ENCODE peak calls at places on chromosomes 13 and 19, in ten cellular contexts. U, T, D, Z, X, L, M, I, P and H are unnamed samples.

GRCh38 chr13:42048625-42049453 is at the start of gene DGKH:
- DNase-seq in U (peak), T (no peak), D (peak), Z (peak), X (peak), L (peak), M (peak), I (peak), P (peak), H (peak)

GRCh38 chr13:93462151-93462550 is 235.5 kb downstream of the GPC6 start:
- DNase-seq in U (no peak), T (no peak), D (no peak), Z (no peak), X (no peak), L (no peak), M (no peak), I (no peak), P (no peak), H (no peak)

GRCh38 chr19:7492142-7493055 is 3.6 kb upstream of the PEX11G start:
- DNase-seq in U (no peak), T (peak), D (no peak), Z (no peak), X (no peak), L (no peak), M (no peak), I (no peak), P (no peak), H (no peak)

GRCh38 chr13:27425918-27426630 is 1.7 kb downstream of the GTF3A start:
- DNase-seq in U (peak), T (peak), D (peak), Z (peak), X (peak), L (peak), M (peak), I (peak), P (peak), H (peak)

GRCh38 chr19:55117063-55117635 is 288 bp downstream of the PPP1R12C start:
- DNase-seq in U (peak), T (no peak), D (no peak), Z (no peak), X (peak), L (peak), M (no peak), I (no peak), P (no peak), H (no peak)

GRCh38 chr19:18020212-18021067 is 12.5 kb downstream of the ARRDC2 start:
- DNase-seq in U (no peak), T (no peak), D (peak), Z (no peak), X (no peak), L (no peak), M (peak), I (peak), P (peak), H (peak)

GRCh38 chr13:99220199-99220931 is 19.7 kb downstream of the UBAC2 start:
- DNase-seq in U (no peak), T (no peak), D (no peak), Z (no peak), X (no peak), L (no peak), M (no peak), I (no peak), P (no peak), H (no peak)

GRCh38 chr13:50162001-50162400 is 146.8 kb downstream of the KCNRG start:
- DNase-seq in U (no peak), T (no peak), D (no peak), Z (no peak), X (no peak), L (no peak), M (no peak), I (no peak), P (no peak), H (no peak)

GRCh38 chr13:109271991-109272454 is 514.4 kb downstream of the IRS2 start:
- DNase-seq in U (no peak), T (no peak), D (no peak), Z (no peak), X (peak), L (peak), M (no peak), I (no peak), P (no peak), H (no peak)

GRCh38 chr19:47881757-47882156 is 4.4 kb downstream of the SULT2A1 start:
- DNase-seq in U (no peak), T (no peak), D (no peak), Z (no peak), X (peak), L (no peak), M (no peak), I (peak), P (no peak), H (no peak)

GRCh38 chr19:39154084-39154625 is 28.6 kb downstream of the PAK4 start:
- DNase-seq in U (no peak), T (no peak), D (no peak), Z (no peak), X (no peak), L (no peak), M (no peak), I (no peak), P (no peak), H (no peak)

GRCh38 chr19:522726-523125 is 8.8 kb upstream of the CDC34 start:
- DNase-seq in U (no peak), T (no peak), D (no peak), Z (no peak), X (no peak), L (no peak), M (no peak), I (no peak), P (no peak), H (no peak)

GRCh38 chr13:21371011-21371410 is 88.1 kb downstream of the ZDHHC20 start:
- DNase-seq in U (no peak), T (no peak), D (no peak), Z (no peak), X (no peak), L (no peak), M (no peak), I (no peak), P (no peak), H (no peak)

GRCh38 chr19:43763473-43763939 is 8.7 kb upstream of the SMG9 start:
- DNase-seq in U (no peak), T (no peak), D (no peak), Z (peak), X (no peak), L (no peak), M (peak), I (no peak), P (no peak), H (no peak)

GRCh38 chr19:35346193-35347052 is 1.3 kb upstream of the FFAR1 start:
- DNase-seq in U (no peak), T (no peak), D (peak), Z (peak), X (peak), L (peak), M (peak), I (peak), P (no peak), H (peak)

GRCh38 chr13:112737329-112737728 is 47.5 kb downstream of the ATP11A start:
- DNase-seq in U (no peak), T (no peak), D (peak), Z (no peak), X (no peak), L (no peak), M (no peak), I (no peak), P (no peak), H (no peak)

GRCh38 chr13:66200555-66200954 is 1029.6 kb downstream of the PCDH9 start:
- DNase-seq in U (no peak), T (no peak), D (no peak), Z (no peak), X (no peak), L (peak), M (no peak), I (no peak), P (no peak), H (no peak)
- TF ChIP-seq CTCF in U (no peak), T (peak), D (no peak), Z (no peak), X (no peak), L (peak), M (no peak), I (no peak), P (no peak), H (no peak)

GRCh38 chr19:49840321-49840720 is 10.6 kb upstream of the PTOV1 start:
- DNase-seq in U (peak), T (no peak), D (no peak), Z (no peak), X (no peak), L (no peak), M (no peak), I (no peak), P (no peak), H (no peak)
- TF ChIP-seq CTCF in U (no peak), T (no peak), D (no peak), Z (no peak), X (no peak), L (no peak), M (no peak), I (no peak), P (no peak), H (no peak)

DNA sequence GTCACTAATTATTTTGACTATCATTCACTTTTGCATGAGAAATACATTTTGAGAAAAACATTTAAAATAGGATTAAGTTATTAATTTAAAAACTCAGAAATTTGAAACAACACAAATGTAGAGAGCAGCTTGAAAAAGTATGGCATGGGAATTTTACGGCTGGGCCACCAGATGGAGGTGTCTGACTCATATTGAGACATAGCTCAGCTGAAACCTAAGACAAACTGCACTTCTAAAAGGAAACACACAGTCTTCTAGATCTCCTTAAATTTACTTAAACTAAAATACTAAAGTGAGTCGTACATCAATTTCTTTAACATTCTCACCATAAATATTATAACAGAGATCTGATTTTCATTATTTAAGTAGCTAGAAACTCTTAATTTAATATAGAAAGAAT is 41.9 kb upstream of the POSTN start:
- DNase-seq in U (peak), T (peak), D (no peak), Z (peak), X (no peak), L (peak), M (no peak), I (no peak), P (no peak), H (no peak)
- TF ChIP-seq CTCF in U (peak), T (peak), D (peak), Z (no peak), X (peak), L (peak), M (peak), I (no peak), P (peak), H (peak)

GRCh38 chr13:90230311-90230710 is 1117.2 kb upstream of the MIR17HG start:
- DNase-seq in U (no peak), T (no peak), D (peak), Z (no peak), X (no peak), L (no peak), M (no peak), I (no peak), P (no peak), H (no peak)
- TF ChIP-seq CTCF in U (no peak), T (no peak), D (no peak), Z (no peak), X (no peak), L (no peak), M (no peak), I (no peak), P (no peak), H (no peak)

DNA sequence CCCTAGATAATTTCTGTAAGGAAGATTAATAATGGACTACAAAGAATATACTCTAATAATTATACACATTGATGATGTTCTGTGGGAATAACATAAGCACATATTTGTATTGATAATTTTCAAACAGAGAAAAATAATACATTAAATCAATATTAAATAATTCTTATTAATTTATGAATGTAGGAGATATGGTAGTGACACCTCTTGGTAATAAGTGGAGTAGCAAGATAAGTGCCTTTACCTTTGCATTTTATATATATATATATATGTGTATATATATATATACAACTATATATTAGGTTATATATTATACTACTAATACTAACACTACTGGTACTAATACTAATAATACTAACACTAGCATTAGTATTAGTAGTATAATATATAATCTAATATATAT is 905.8 kb downstream of the SLITRK1 start:
- DNase-seq in U (no peak), T (no peak), D (no peak), Z (no peak), X (no peak), L (no peak), M (no peak), I (no peak), P (no peak), H (no peak)
- TF ChIP-seq CTCF in U (no peak), T (no peak), D (no peak), Z (no peak), X (peak), L (peak), M (no peak), I (no peak), P (no peak), H (no peak)

GRCh38 chr13:72561791-72562190 is 165.6 kb downstream of the MZT1 start:
- DNase-seq in U (no peak), T (no peak), D (no peak), Z (no peak), X (no peak), L (no peak), M (no peak), I (no peak), P (no peak), H (no peak)

GRCh38 chr13:72567566-72567965 is 159.9 kb downstream of the MZT1 start:
- DNase-seq in U (no peak), T (no peak), D (no peak), Z (no peak), X (peak), L (no peak), M (no peak), I (no peak), P (no peak), H (no peak)

GRCh38 chr13:72556945-72557344 is 170.5 kb downstream of the MZT1 start:
- DNase-seq in U (no peak), T (no peak), D (no peak), Z (no peak), X (no peak), L (no peak), M (no peak), I (no peak), P (no peak), H (no peak)

GRCh38 chr13:72565893-72566292 is 161.5 kb downstream of the MZT1 start:
- DNase-seq in U (peak), T (no peak), D (no peak), Z (peak), X (no peak), L (peak), M (no peak), I (no peak), P (no peak), H (peak)

GRCh38 chr13:72562686-72563085 is 164.7 kb downstream of the MZT1 start:
- DNase-seq in U (no peak), T (no peak), D (no peak), Z (no peak), X (no peak), L (no peak), M (no peak), I (no peak), P (no peak), H (no peak)
- TF ChIP-seq CTCF in U (no peak), T (no peak), D (no peak), Z (no peak), X (no peak), L (no peak), M (no peak), I (no peak), P (no peak), H (no peak)

GRCh38 chr19:2969104-2969504 is 8.3 kb upstream of the TLE6 start:
- DNase-seq in U (no peak), T (no peak), D (no peak), Z (peak), X (no peak), L (peak), M (no peak), I (no peak), P (no peak), H (no peak)
- TF ChIP-seq CTCF in U (no peak), T (no peak), D (no peak), Z (no peak), X (no peak), L (peak), M (no peak), I (no peak), P (no peak), H (no peak)